ENCODE peak calls at places on chromosomes 2 and 18, in seven cellular contexts. Z is K562, U is Panc1, X is HepG2, T is HCT116, S is GM12878, E is GM23338. N is an unnamed sample.

GRCh38 chr18:6056171-6056932 is 161.0 kb upstream of the TMEM200C start:
- ATAC-seq in E (peak; percentile 63), T (no peak), Z (no peak), S (peak; percentile 70), U (peak; percentile 89), X (peak; percentile 96), N (no peak)

GRCh38 chr2:30798536-30798991 is 8.7 kb downstream of the CAPN13 start:
- ATAC-seq in U (no peak), X (no peak), S (peak; percentile 70), T (no peak), Z (no peak), E (peak; percentile 69), N (no peak)

GRCh38 chr2:164778723-164779122 is 62.9 kb downstream of the COBLL1 start:
- ATAC-seq in S (no peak), U (no peak), X (no peak), Z (no peak), E (no peak), T (no peak), N (no peak)

GRCh38 chr2:160394153-160394552 is 99.5 kb downstream of the RBMS1 start:
- ATAC-seq in S (peak; percentile 89), T (no peak), X (no peak), Z (no peak), E (no peak), U (no peak), N (no peak)

GRCh38 chr2:207825958-207826330 is 56.2 kb upstream of the FZD5 start:
- ATAC-seq in X (no peak), U (no peak), Z (no peak), T (no peak), E (no peak), S (no peak), N (peak; percentile 26)

GRCh38 chr18:5122270-5122669 is 74.8 kb downstream of the AKAIN1 start:
- ATAC-seq in E (no peak), Z (no peak), X (no peak), U (no peak), S (no peak), T (no peak), N (no peak)

GRCh38 chr2:182432051-182432450 is 5.2 kb upstream of the PDE1A start:
- ATAC-seq in X (no peak), E (no peak), T (no peak), S (no peak), U (no peak), Z (no peak), N (no peak)

GRCh38 chr2:190765386-190766173 is 115.0 kb upstream of the GLS start:
- ATAC-seq in E (no peak), T (peak; percentile 44), U (peak; percentile 42), Z (peak; percentile 25), S (no peak), X (no peak), N (no peak)

GRCh38 chr2:63477686-63478085 is 110.6 kb downstream of the WDPCP start:
- ATAC-seq in E (peak; percentile 49), S (no peak), T (no peak), U (no peak), Z (no peak), X (no peak), N (no peak)

GRCh38 chr18:49933530-49933929 is 120.2 kb upstream of the ACAA2 start:
- ATAC-seq in T (no peak), X (no peak), E (no peak), Z (no peak), U (no peak), S (no peak), N (no peak)

GRCh38 chr2:74290066-74290465 is 53.1 kb downstream of the SLC4A5 start:
- ATAC-seq in S (no peak), X (no peak), Z (no peak), T (no peak), E (peak; percentile 39), U (no peak), N (no peak)

GRCh38 chr2:45974056-45974455 is 322.6 kb downstream of the PRKCE start:
- ATAC-seq in Z (no peak), X (no peak), U (no peak), E (no peak), T (no peak), S (peak; percentile 88), N (no peak)

GRCh38 chr2:237866119-237866621 is 6.7 kb downstream of the RAMP1 start:
- ATAC-seq in S (no peak), Z (no peak), T (peak; percentile 48), E (no peak), X (no peak), U (no peak), N (no peak)

GRCh38 chr2:27118525-27119329 is at the start of gene CGREF1:
- ATAC-seq in X (peak; percentile 40), S (no peak), U (peak; percentile 64), E (peak; percentile 70), T (peak; percentile 64), Z (no peak), N (peak; percentile 35)

GRCh38 chr2:147177449-147177848 is 667.4 kb upstream of the ACVR2A start:
- ATAC-seq in U (no peak), T (no peak), S (no peak), E (no peak), Z (no peak), X (no peak), N (no peak)

GRCh38 chr2:64017811-64018714 is 1.2 kb downstream of the VPS54 start:
- ATAC-seq in U (no peak), T (no peak), E (no peak), X (peak; percentile 11), Z (peak; percentile 19), S (peak; percentile 8), N (no peak)

GRCh38 chr2:230827774-230828271 is 36.9 kb upstream of the ITM2C start:
- ATAC-seq in E (peak; percentile 59), T (no peak), X (no peak), U (no peak), S (no peak), Z (no peak), N (no peak)

GRCh38 chr2:223930002-223930976 is 14.8 kb downstream of the WDFY1 start:
- ATAC-seq in S (peak; percentile 45), X (peak; percentile 96), T (no peak), E (peak; percentile 61), U (peak; percentile 57), Z (peak; percentile 94), N (peak; percentile 70)

GRCh38 chr2:100752628-100753333 is 67.2 kb upstream of the NPAS2 start:
- ATAC-seq in S (no peak), Z (no peak), U (no peak), X (no peak), T (no peak), E (no peak), N (peak; percentile 81)

GRCh38 chr2:121033597-121033996 is 251.4 kb downstream of the TFCP2L1 start:
- ATAC-seq in T (no peak), E (no peak), U (no peak), S (no peak), X (no peak), Z (no peak), N (no peak)

GRCh38 chr2:121036226-121036692 is 248.7 kb downstream of the TFCP2L1 start:
- ATAC-seq in X (peak; percentile 59), T (no peak), Z (no peak), U (no peak), S (no peak), E (no peak), N (no peak)

GRCh38 chr2:121037480-121037879 is 247.5 kb downstream of the TFCP2L1 start:
- ATAC-seq in E (no peak), S (no peak), U (no peak), T (no peak), X (no peak), Z (no peak), N (no peak)

GRCh38 chr2:121031568-121032340 is 253.2 kb downstream of the TFCP2L1 start:
- ATAC-seq in E (no peak), T (no peak), X (no peak), Z (no peak), S (no peak), U (no peak), N (no peak)

DNA sequence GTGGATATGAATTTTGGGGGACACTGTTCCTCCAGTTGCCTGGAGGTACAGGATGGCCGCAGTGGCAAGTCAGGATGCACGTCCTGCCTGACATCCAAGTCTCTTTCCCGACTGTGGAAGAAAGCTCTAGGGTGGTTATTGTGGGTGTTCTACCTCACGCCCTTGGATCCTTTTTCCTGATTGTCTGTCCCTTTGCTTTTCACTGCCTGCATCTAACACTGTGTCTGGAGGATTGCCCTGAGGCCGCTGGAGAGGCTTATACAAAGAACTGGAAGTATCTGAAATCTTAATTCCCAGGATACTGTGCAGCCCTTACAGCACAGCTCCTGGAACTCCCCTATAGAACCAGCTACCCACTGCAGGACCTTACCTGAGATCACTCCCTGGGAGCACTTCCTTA is 250.5 kb downstream of the TFCP2L1 start:
- ATAC-seq in E (no peak), T (no peak), S (no peak), U (no peak), Z (no peak), X (no peak), N (no peak)
- H3K27me3 ChIP-seq in E (peaks cover 9% of the 10 kb centered on the region), T (peaks cover 13% of the 10 kb centered on the region), S (peaks cover 5% of the 10 kb centered on the region), U (peaks cover 22% of the 10 kb centered on the region), Z (peaks cover 16% of the 10 kb centered on the region), X (peaks cover 4% of the 10 kb centered on the region), N (peaks cover 15% of the 10 kb centered on the region)

DNA sequence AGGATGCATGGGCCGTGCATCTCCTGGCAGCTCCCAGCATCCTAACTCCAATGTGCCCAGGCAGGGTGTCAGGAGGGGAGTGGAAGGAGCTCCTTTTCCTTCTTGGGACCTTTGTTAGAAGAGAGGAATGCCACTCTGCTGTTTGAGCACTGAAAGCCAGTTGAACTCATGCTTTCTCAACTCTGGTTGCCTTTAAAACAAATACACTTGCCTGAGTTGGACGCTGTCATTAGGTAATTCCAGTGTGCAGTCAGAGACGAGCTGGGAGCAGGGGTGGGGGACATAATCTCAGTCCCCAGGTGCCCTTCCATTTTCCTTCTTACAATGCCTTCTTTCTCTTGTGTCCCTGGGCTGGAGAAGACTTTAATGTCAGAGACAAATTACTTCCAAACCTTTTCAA is 44.4 kb upstream of the IL1R2 start:
- ATAC-seq in Z (no peak), U (no peak), S (no peak), T (no peak), E (no peak), X (no peak), N (no peak)
- TF ChIP-seq POLR2AphosphoS5 in Z (no peak), U (no peak), S (no peak), T (no peak), E (no peak), X (no peak), N (no peak)

GRCh38 chr2:110819711-110820110 is 87.3 kb downstream of the ACOXL start:
- ATAC-seq in Z (no peak), T (no peak), X (no peak), U (no peak), S (no peak), E (no peak), N (no peak)

GRCh38 chr2:110818767-110819481 is 86.6 kb downstream of the ACOXL start:
- ATAC-seq in U (no peak), E (peak; percentile 41), Z (no peak), X (peak; percentile 44), T (peak; percentile 54), S (no peak), N (no peak)

GRCh38 chr2:110823165-110823564 is 90.8 kb downstream of the ACOXL start:
- ATAC-seq in Z (no peak), T (no peak), S (no peak), U (no peak), X (no peak), E (no peak), N (no peak)

GRCh38 chr2:110816404-110817365 is 84.3 kb downstream of the ACOXL start:
- ATAC-seq in X (no peak), Z (no peak), T (no peak), E (no peak), S (no peak), U (no peak), N (no peak)

GRCh38 chr2:110820128-110820527 is 87.8 kb downstream of the ACOXL start:
- ATAC-seq in Z (no peak), E (no peak), T (no peak), U (no peak), S (peak; percentile 28), X (no peak), N (no peak)
- H3K27me3 ChIP-seq in Z (peaks cover 6% of the 10 kb centered on the region), E (no peaks in the 10 kb centered on the region), T (no peaks in the 10 kb centered on the region), U (peaks cover 5% of the 10 kb centered on the region), S (no peaks in the 10 kb centered on the region), X (no peaks in the 10 kb centered on the region), N (no peaks in the 10 kb centered on the region)

GRCh38 chr2:206418968-206419367 is 24.4 kb upstream of the ADAM23 start:
- ATAC-seq in U (no peak), Z (no peak), T (no peak), E (no peak), S (no peak), X (no peak), N (no peak)
- TF ChIP-seq POLR2AphosphoS5 in U (no peak), Z (no peak), T (no peak), E (no peak), S (no peak), X (no peak), N (no peak)

N was measured in gastroesophageal sphincter.